ENCODE peak calls at places on chromosome 14, in five cellular contexts. Y is upper lobe of right lung; N is colonic mucosa; W is Peyer's patch; H is CD8-positive, alpha-beta T cell. I is an unnamed sample.
A peak's percentile ranks its signal among the peaks of the same experiment; 100 is the strongest.

GRCh38 chr14:104941508-104942365 is 17.1 kb downstream of the PLD4 start:
- DNase-seq in Y (peak; percentile 33), N (no peak), W (no peak), H (no peak), I (peak; percentile 62)

GRCh38 chr14:35196571-35196970 is 74.2 kb downstream of the PRORP start:
- DNase-seq in Y (no peak), N (no peak), W (no peak), H (no peak), I (no peak)

GRCh38 chr14:23916038-23916437 is 37.5 kb upstream of the DHRS4 start:
- DNase-seq in Y (no peak), N (no peak), W (no peak), H (no peak), I (no peak)

GRCh38 chr14:100891501-100892445 is 11.7 kb downstream of the RTL1 start:
- DNase-seq in Y (peak; percentile 21), N (no peak), W (no peak), H (no peak), I (peak; percentile 59)

GRCh38 chr14:53355581-53356112 is 202.5 kb upstream of the DDHD1 start:
- DNase-seq in Y (no peak), N (no peak), W (no peak), H (no peak), I (no peak)

GRCh38 chr14:42715316-42715715 is 1108.6 kb downstream of the LRFN5 start:
- DNase-seq in Y (no peak), N (no peak), W (no peak), H (no peak), I (no peak)

GRCh38 chr14:84657866-84658385 is 872.0 kb upstream of the FLRT2 start:
- DNase-seq in Y (no peak), N (no peak), W (no peak), H (no peak), I (no peak)

GRCh38 chr14:80456200-80456599 is 244.9 kb upstream of the DIO2 start:
- DNase-seq in Y (no peak), N (no peak), W (no peak), H (no peak), I (no peak)

GRCh38 chr14:76352639-76353281 is 23.2 kb upstream of the ESRRB start:
- DNase-seq in Y (peak; percentile 81), N (peak; percentile 29), W (no peak), H (peak; percentile 67), I (no peak)

GRCh38 chr14:80378084-80378483 is 166.8 kb upstream of the DIO2 start:
- DNase-seq in Y (no peak), N (no peak), W (no peak), H (no peak), I (no peak)

GRCh38 chr14:53954551-53955233 is 1.9 kb downstream of the BMP4 start:
- DNase-seq in Y (peak; percentile 69), N (peak; percentile 34), W (no peak), H (no peak), I (no peak)

GRCh38 chr14:24880689-24881088 is 169.3 kb downstream of the STXBP6 start:
- DNase-seq in Y (no peak), N (no peak), W (no peak), H (no peak), I (no peak)

GRCh38 chr14:61103541-61104339 is 122.7 kb downstream of the SLC38A6 start:
- DNase-seq in Y (no peak), N (no peak), W (no peak), H (no peak), I (peak; percentile 92)

GRCh38 chr14:41285193-41285748 is 321.4 kb upstream of the LRFN5 start:
- DNase-seq in Y (no peak), N (no peak), W (no peak), H (no peak), I (no peak)

GRCh38 chr14:76203086-76204001 is 51.6 kb downstream of the GPATCH2L start:
- DNase-seq in Y (no peak), N (no peak), W (no peak), H (no peak), I (peak; percentile 78)

GRCh38 chr14:64704145-64704742 is at the start of gene PLEKHG3:
- DNase-seq in Y (peak; percentile 89), N (peak; percentile 89), W (no peak), H (no peak), I (peak; percentile 89)

GRCh38 chr14:71240866-71241520 is 333.7 kb downstream of the PCNX1 start:
- DNase-seq in Y (no peak), N (no peak), W (no peak), H (no peak), I (no peak)

GRCh38 chr14:76181546-76181945 is 29.8 kb downstream of the GPATCH2L start:
- DNase-seq in Y (no peak), N (no peak), W (no peak), H (no peak), I (no peak)

GRCh38 chr14:61111145-61112130 is 130.4 kb downstream of the SLC38A6 start:
- DNase-seq in Y (no peak), N (no peak), W (no peak), H (no peak), I (no peak)

GRCh38 chr14:99475660-99476059 is 5.0 kb downstream of the SETD3 start:
- DNase-seq in Y (no peak), N (no peak), W (no peak), H (no peak), I (no peak)

GRCh38 chr14:87160964-87161363 is 832.0 kb downstream of the GALC start:
- DNase-seq in Y (no peak), N (no peak), W (no peak), H (no peak), I (no peak)

GRCh38 chr14:52902971-52903385 is 47.9 kb downstream of the FERMT2 start:
- DNase-seq in Y (no peak), N (no peak), W (no peak), H (no peak), I (no peak)

GRCh38 chr14:58824106-58824505 is 186.3 kb downstream of the DACT1 start:
- DNase-seq in Y (no peak), N (no peak), W (no peak), H (no peak), I (no peak)

GRCh38 chr14:87899228-87899627 is 93.8 kb downstream of the GALC start:
- DNase-seq in Y (no peak), N (no peak), W (no peak), H (no peak), I (no peak)

GRCh38 chr14:94382684-94383663 is 5.4 kb downstream of the SERPINA1 start:
- DNase-seq in Y (no peak), N (no peak), W (no peak), H (no peak), I (no peak)

GRCh38 chr14:81727243-81727642 is 193.6 kb upstream of the SEL1L start:
- DNase-seq in Y (no peak), N (no peak), W (no peak), H (no peak), I (no peak)

GRCh38 chr14:105390849-105391500 is 7.4 kb upstream of the TEX22 start:
- DNase-seq in Y (no peak), N (no peak), W (no peak), H (no peak), I (no peak)

GRCh38 chr14:54211562-54212308 is 185.1 kb upstream of the CDKN3 start:
- DNase-seq in Y (no peak), N (no peak), W (no peak), H (no peak), I (no peak)

GRCh38 chr14:35847636-35848035 is 21.5 kb downstream of the BRMS1L start:
- DNase-seq in Y (no peak), N (no peak), W (no peak), H (no peak), I (no peak)

GRCh38 chr14:29421156-29421728 is 506.4 kb downstream of the PRKD1 start:
- DNase-seq in Y (no peak), N (no peak), W (no peak), H (no peak), I (no peak)

GRCh38 chr14:90610641-90611040 is 205.6 kb downstream of the TTC7B start:
- DNase-seq in Y (no peak), N (no peak), W (no peak), H (no peak), I (no peak)

GRCh38 chr14:90608281-90608680 is 207.9 kb downstream of the TTC7B start:
- DNase-seq in Y (no peak), N (no peak), W (no peak), H (no peak), I (no peak)

GRCh38 chr14:90608925-90609324 is 207.3 kb downstream of the TTC7B start:
- DNase-seq in Y (no peak), N (no peak), W (no peak), H (no peak), I (no peak)

GRCh38 chr14:90611501-90611900 is 204.7 kb downstream of the TTC7B start:
- DNase-seq in Y (no peak), N (no peak), W (no peak), H (no peak), I (no peak)

GRCh38 chr14:90609376-90609775 is 206.9 kb downstream of the TTC7B start:
- DNase-seq in Y (peak; percentile 27), N (no peak), W (no peak), H (no peak), I (no peak)
- H3K27ac ChIP-seq in Y (no peak overlapping the region), N (no peak overlapping the region), W (no peak overlapping the region), H (no peak overlapping the region), I (no peak overlapping the region)

GRCh38 chr14:73759183-73759713 is 45.1 kb upstream of the PNMA1 start:
- DNase-seq in Y (peak; percentile 85), N (peak; percentile 74), W (no peak), H (peak; percentile 75), I (no peak)

GRCh38 chr14:73761621-73762355 is 47.6 kb upstream of the PNMA1 start:
- DNase-seq in Y (no peak), N (no peak), W (no peak), H (no peak), I (no peak)

GRCh38 chr14:73758392-73759182 is 44.4 kb upstream of the PNMA1 start:
- DNase-seq in Y (peak; percentile 88), N (peak; percentile 87), W (peak; percentile 89), H (peak; percentile 78), I (peak; percentile 92)

GRCh38 chr14:73760598-73761586 is 46.7 kb upstream of the PNMA1 start:
- DNase-seq in Y (no peak), N (no peak), W (no peak), H (no peak), I (no peak)

GRCh38 chr14:73759714-73760597 is 45.8 kb upstream of the PNMA1 start:
- DNase-seq in Y (peak; percentile 98), N (peak; percentile 98), W (peak; percentile 99), H (peak; percentile 96), I (peak; percentile 98)
- TF ChIP-seq CTCF in Y (no peak), N (no peak), W (peak; percentile 21), H (peak; percentile 16), I (peak; percentile 18)

GRCh38 chr14:67602071-67602470 is 2.0 kb upstream of the PIGH start:
- DNase-seq in Y (no peak), N (no peak), W (no peak), H (no peak), I (no peak)
- H3K27ac ChIP-seq in Y (no peak overlapping the region), N (no peak overlapping the region), W (no peak overlapping the region), H (no peak overlapping the region), I (no peak overlapping the region)

GRCh38 chr14:89498836-89499235 is 81.8 kb upstream of the FOXN3 start:
- DNase-seq in Y (no peak), N (no peak), W (no peak), H (no peak), I (no peak)
- TF ChIP-seq CTCF in Y (no peak), N (no peak), W (no peak), H (no peak), I (no peak)

I was measured in RWPE2.